ENCODE peak calls at places on chromosomes 5 and 9, in nine cellular contexts. Q is cardiac fibroblast; Y is breast epithelium; G is hepatocyte; L is mucosa of descending colon; D is AG09309; S is CD4-positive, CD25-positive, alpha-beta regulatory T cell; A is AG04450; P is dorsolateral prefrontal cortex. B is an unnamed sample.

GRCh38 chr9:5518937-5519319 is 8.6 kb downstream of the PDCD1LG2 start:
- DNase-seq in Q (no peak), Y (no peak), G (no peak), L (no peak), D (no peak), S (no peak), A (no peak), P (no peak), B (no peak)

GRCh38 chr9:132645711-132646110 is 24.1 kb downstream of the DDX31 start:
- DNase-seq in Q (no peak), Y (no peak), G (no peak), L (no peak), D (no peak), S (no peak), A (no peak), P (no peak), B (no peak)

GRCh38 chr5:74490814-74491213 is 149.7 kb downstream of the ENC1 start:
- DNase-seq in Q (no peak), Y (no peak), G (no peak), L (no peak), D (no peak), S (no peak), A (no peak), P (no peak), B (no peak)

GRCh38 chr5:170117736-170118135 is 12.0 kb downstream of the FOXI1 start:
- DNase-seq in Q (no peak), Y (no peak), G (no peak), L (no peak), D (no peak), S (no peak), A (no peak), P (no peak), B (no peak)

GRCh38 chr9:134320195-134320885 is 5.9 kb upstream of the RXRA start:
- DNase-seq in Q (no peak), Y (no peak), G (peak; percentile 48), L (peak; percentile 6), D (no peak), S (no peak), A (no peak), P (no peak), B (no peak)

GRCh38 chr9:15231788-15232635 is 75.0 kb downstream of the TTC39B start:
- DNase-seq in Q (peak; percentile 62), Y (no peak), G (peak; percentile 17), L (no peak), D (no peak), S (no peak), A (no peak), P (no peak), B (no peak)

GRCh38 chr5:179112469-179113142 is 52.4 kb downstream of the ZNF354C start:
- DNase-seq in Q (no peak), Y (no peak), G (no peak), L (no peak), D (no peak), S (no peak), A (no peak), P (no peak), B (no peak)

GRCh38 chr9:23502004-23502403 is 324.0 kb downstream of the ELAVL2 start:
- DNase-seq in Q (no peak), Y (no peak), G (no peak), L (no peak), D (no peak), S (no peak), A (no peak), P (no peak), B (no peak)

GRCh38 chr5:122499617-122500016 is 187.6 kb downstream of the SNCAIP start:
- DNase-seq in Q (no peak), Y (no peak), G (no peak), L (no peak), D (no peak), S (no peak), A (no peak), P (no peak), B (no peak)

GRCh38 chr9:94973491-94973941 is 247.0 kb downstream of the AOPEP start:
- DNase-seq in Q (peak; percentile 61), Y (no peak), G (no peak), L (no peak), D (peak; percentile 33), S (no peak), A (peak; percentile 23), P (no peak), B (no peak)

GRCh38 chr5:90898330-90899013 is 339.9 kb downstream of the ADGRV1 start:
- DNase-seq in Q (peak; percentile 56), Y (no peak), G (no peak), L (no peak), D (no peak), S (no peak), A (no peak), P (no peak), B (no peak)

GRCh38 chr5:111997308-111998159 is 240.5 kb upstream of the NREP start:
- DNase-seq in Q (peak; percentile 100), Y (no peak), G (peak; percentile 39), L (no peak), D (peak; percentile 100), S (no peak), A (peak; percentile 99), P (no peak), B (peak; percentile 100)

GRCh38 chr9:114898741-114899140 is 31.6 kb downstream of the TNFSF8 start:
- DNase-seq in Q (no peak), Y (no peak), G (no peak), L (peak; percentile 65), D (no peak), S (peak; percentile 66), A (no peak), P (no peak), B (no peak)

DNA sequence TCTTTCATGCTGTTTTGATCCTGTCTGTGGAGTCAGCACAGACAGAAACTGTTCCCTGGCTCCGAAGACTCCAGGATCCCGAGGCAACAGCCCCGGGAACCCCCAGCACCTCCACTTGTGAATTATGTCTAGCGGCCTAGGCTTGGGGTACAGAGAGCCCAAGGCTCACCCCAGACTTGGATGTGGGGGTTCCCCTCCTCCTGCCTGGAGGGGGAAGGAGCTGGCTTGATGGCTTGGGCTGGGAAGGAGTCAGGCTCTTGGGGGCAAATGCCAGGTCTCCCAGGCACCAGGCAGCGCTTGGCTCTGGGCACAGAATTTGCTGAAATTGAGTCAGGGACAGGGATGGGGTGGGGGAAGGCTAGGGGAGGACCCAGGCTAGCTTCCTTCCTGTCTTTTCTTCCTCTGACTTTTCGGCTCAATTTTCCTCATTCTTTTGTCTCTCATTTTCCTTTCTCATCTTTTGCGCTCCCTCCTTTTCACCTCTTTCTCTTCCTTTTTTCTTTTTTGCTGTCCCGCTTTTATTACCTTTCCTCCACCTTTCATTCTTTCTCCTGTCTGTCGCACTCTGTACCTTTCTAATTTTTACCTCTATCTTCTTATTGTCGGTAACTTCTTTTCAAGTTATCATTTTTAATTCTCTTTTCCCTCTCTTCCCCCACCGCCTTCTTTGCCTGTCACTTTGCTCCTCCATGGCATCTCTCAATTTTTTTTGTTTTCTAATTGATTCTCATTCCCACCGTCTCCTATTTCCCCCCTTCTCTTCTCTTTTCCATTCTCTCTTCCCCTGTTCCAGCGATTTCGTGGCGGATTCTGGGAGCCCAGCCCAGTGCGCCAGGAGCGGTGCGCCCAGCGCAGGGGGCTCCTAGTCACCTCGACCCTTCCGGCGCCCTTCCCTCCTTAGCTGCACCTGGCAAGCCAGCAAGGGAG is 10.5 kb downstream of the MSX2 start:
- DNase-seq in Q (no peak), Y (no peak), G (no peak), L (no peak), D (no peak), S (no peak), A (no peak), P (no peak), B (no peak)
- H3K4me3 ChIP-seq in Q (no peak overlapping the region), Y (peak overlapping the region; percentile 37), G (peak overlapping the region; percentile 19), L (no peak overlapping the region), D (no peak overlapping the region), S (no peak overlapping the region), A (peak overlapping the region; percentile 44), P (peak overlapping the region; percentile 40), B (no peak overlapping the region)

DNA sequence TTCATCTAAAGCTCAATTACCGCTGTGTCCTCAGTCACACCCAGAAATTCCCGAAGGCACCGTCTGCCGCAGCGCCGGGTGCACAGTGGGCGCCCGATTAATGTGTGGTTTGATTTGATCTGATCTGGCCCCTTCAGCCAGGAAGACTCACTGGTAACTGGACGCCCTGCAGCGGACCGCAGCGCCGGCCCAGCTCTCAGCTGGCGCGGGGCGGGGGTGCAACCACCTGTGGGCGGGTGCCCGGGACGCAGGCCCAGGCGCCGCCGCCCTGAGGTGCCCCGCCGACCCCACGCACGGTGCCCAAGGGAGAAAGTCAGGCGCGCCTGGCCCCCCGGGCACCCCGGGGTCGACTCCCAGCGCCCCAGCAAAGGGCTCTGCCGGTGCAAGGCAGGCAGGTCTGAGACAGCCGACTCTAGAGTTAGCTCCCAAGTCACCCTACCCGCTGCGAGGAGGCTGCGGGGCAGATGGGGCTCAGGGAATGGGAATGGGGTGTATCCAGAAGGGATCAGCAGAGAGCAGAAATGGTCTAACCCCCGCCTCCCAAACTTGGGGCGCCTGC is 1.7 kb downstream of the EPB41L4B start:
- DNase-seq in Q (no peak), Y (no peak), G (peak; percentile 44), L (peak; percentile 66), D (no peak), S (no peak), A (no peak), P (no peak), B (no peak)
- H3K4me3 ChIP-seq in Q (peak overlapping the region; percentile 55), Y (peak overlapping the region; percentile 54), G (peak overlapping the region; percentile 70), L (peak overlapping the region; percentile 56), D (no peak overlapping the region), S (no peak overlapping the region), A (peak overlapping the region; percentile 54), P (peak overlapping the region; percentile 67), B (peak overlapping the region; percentile 23)

GRCh38 chr5:38953426-38953825 is 107.6 kb downstream of the OSMR start:
- DNase-seq in Q (no peak), Y (no peak), G (no peak), L (no peak), D (no peak), S (no peak), A (no peak), P (no peak), B (no peak)
- H3K4me3 ChIP-seq in Q (no peak overlapping the region), Y (no peak overlapping the region), G (no peak overlapping the region), L (no peak overlapping the region), D (no peak overlapping the region), S (no peak overlapping the region), A (no peak overlapping the region), P (no peak overlapping the region), B (no peak overlapping the region)

GRCh38 chr5:92391-93220 is 638 bp downstream of the PLEKHG4B start:
- DNase-seq in Q (no peak), Y (no peak), G (peak; percentile 23), L (no peak), D (no peak), S (no peak), A (no peak), P (no peak), B (no peak)
- H3K4me3 ChIP-seq in Q (no peak overlapping the region), Y (peak overlapping the region; percentile 66), G (peak overlapping the region; percentile 49), L (no peak overlapping the region), D (peak overlapping the region; percentile 37), S (no peak overlapping the region), A (no peak overlapping the region), P (no peak overlapping the region), B (no peak overlapping the region)

GRCh38 chr9:1050125-1050895 is at the start of gene DMRT2:
- DNase-seq in Q (peak; percentile 32), Y (peak; percentile 83), G (no peak), L (peak; percentile 95), D (no peak), S (no peak), A (no peak), P (peak; percentile 89), B (no peak)
- H3K4me3 ChIP-seq in Q (no peak within 1 kb of the TSS), Y (peak within 1 kb of the TSS; percentile 51), G (no peak within 1 kb of the TSS), L (no peak within 1 kb of the TSS), D (no peak within 1 kb of the TSS), S (no peak within 1 kb of the TSS), A (no peak within 1 kb of the TSS), P (peak within 1 kb of the TSS; percentile 61), B (no peak within 1 kb of the TSS)

GRCh38 chr5:159010611-159011497 is 88.9 kb downstream of the EBF1 start:
- DNase-seq in Q (peak; percentile 67), Y (no peak), G (no peak), L (no peak), D (no peak), S (no peak), A (no peak), P (no peak), B (no peak)
- H3K4me3 ChIP-seq in Q (peak overlapping the region; percentile 19), Y (peak overlapping the region; percentile 17), G (no peak overlapping the region), L (no peak overlapping the region), D (no peak overlapping the region), S (no peak overlapping the region), A (no peak overlapping the region), P (peak overlapping the region; percentile 11), B (peak overlapping the region; percentile 23)